ENCODE peak calls at places on chromosomes 5 and 9, in seven cellular contexts. F is midbrain; M is NCI-H82; Y is H7; A is stimulated activated CD4-positive, alpha-beta T cell treated with anti-CD3 and anti-CD28 coated beads, Interleukin-4, amount 100 ng/mL, for 48 hours; X is IMR-90; P is HT1080. U is an unnamed sample.
A peak's percentile ranks its signal among the peaks of the same experiment; 100 is the strongest.

GRCh38 chr9:1416261-1416660 is 366.1 kb downstream of the DMRT2 start:
- DNase-seq in Y (no peak), X (no peak), P (no peak), M (no peak), F (no peak), A (no peak), U (no peak)

GRCh38 chr9:95769909-95770433 is 105.5 kb upstream of the ERCC6L2 start:
- DNase-seq in A (no peak), M (no peak), Y (no peak), F (no peak), X (no peak), P (no peak), U (no peak)

GRCh38 chr9:122948313-122948712 is 7.5 kb downstream of the RABGAP1 start:
- DNase-seq in Y (no peak), F (no peak), M (no peak), A (no peak), X (no peak), P (no peak), U (no peak)

GRCh38 chr9:123375725-123376132 is 19.7 kb downstream of the CRB2 start:
- DNase-seq in Y (peak; percentile 79), A (no peak), P (peak; percentile 54), F (no peak), X (no peak), M (peak; percentile 48), U (no peak)

GRCh38 chr5:77850536-77851228 is 74.5 kb upstream of the TBCA start:
- DNase-seq in F (no peak), Y (peak; percentile 71), X (no peak), P (no peak), M (no peak), A (no peak), U (no peak)

GRCh38 chr9:131273146-131273545 is 3.2 kb downstream of the FAM78A start:
- DNase-seq in Y (peak; percentile 64), M (no peak), F (no peak), X (no peak), A (no peak), P (no peak), U (no peak)

GRCh38 chr9:99169982-99170761 is 51.6 kb downstream of the ALG2 start:
- DNase-seq in M (peak; percentile 61), A (no peak), P (no peak), F (no peak), Y (peak; percentile 69), X (no peak), U (peak; percentile 35)

GRCh38 chr5:68027519-68027918 is 188.0 kb upstream of the PIK3R1 start:
- DNase-seq in M (no peak), F (no peak), X (peak; percentile 77), P (no peak), Y (no peak), A (no peak), U (no peak)

GRCh38 chr5:180085837-180086236 is 14.3 kb upstream of the RNF130 start:
- DNase-seq in X (no peak), M (no peak), A (no peak), Y (no peak), F (peak; percentile 61), P (no peak), U (no peak)

GRCh38 chr9:135070198-135070951 is 17.1 kb upstream of the OLFM1 start:
- DNase-seq in F (no peak), Y (peak; percentile 81), M (peak; percentile 81), A (no peak), P (no peak), X (no peak), U (peak; percentile 79)

GRCh38 chr9:80503692-80504400 is 932.1 kb downstream of the TLE4 start:
- DNase-seq in P (no peak), F (no peak), X (peak; percentile 6), Y (no peak), A (no peak), M (peak; percentile 21), U (peak; percentile 85)

GRCh38 chr9:6230037-6230778 is 14.6 kb downstream of the IL33 start:
- DNase-seq in X (peak; percentile 28), F (no peak), M (no peak), Y (no peak), P (peak; percentile 86), A (no peak), U (no peak)

GRCh38 chr5:58207076-58207475 is 252.8 kb downstream of the PLK2 start:
- DNase-seq in M (no peak), Y (no peak), X (no peak), P (no peak), A (no peak), F (no peak), U (no peak)

GRCh38 chr5:675876-676698 is 17.1 kb downstream of the TPPP start:
- DNase-seq in Y (peak; percentile 74), M (no peak), F (no peak), P (no peak), A (no peak), X (no peak), U (no peak)

GRCh38 chr9:123329329-123329955 is 26.6 kb upstream of the CRB2 start:
- DNase-seq in P (peak; percentile 80), Y (no peak), X (no peak), M (no peak), F (no peak), A (no peak), U (no peak)

GRCh38 chr5:108481355-108481931 is 99.5 kb upstream of the FBXL17 start:
- DNase-seq in F (peak; percentile 33), X (peak; percentile 42), Y (peak; percentile 20), P (peak; percentile 51), M (peak; percentile 66), A (no peak), U (peak; percentile 58)

GRCh38 chr5:78162253-78162862 is 132.1 kb downstream of the AP3B1 start:
- DNase-seq in Y (peak; percentile 14), X (peak; percentile 44), P (peak; percentile 14), M (peak; percentile 63), A (no peak), F (peak; percentile 29), U (peak; percentile 0)

GRCh38 chr5:78601622-78602314 is 46.8 kb downstream of the LHFPL2 start:
- DNase-seq in F (no peak), A (no peak), Y (no peak), P (peak; percentile 22), M (no peak), X (peak; percentile 80), U (no peak)